ENCODE peak calls at places on chromosomes 4 and X, in seven cellular contexts. F, P, H, Q, W, V and I are unnamed samples. For H3K9me3 and H3K79me2, the result is how much of the 10 kb centered on the place peaks cover.

GRCh38 chr4:73730292-73730691 is 10.1 kb upstream of the CXCL8 start:
- DNase-seq in W (peak), F (no peak), Q (no peak), P (no peak), H (no peak), V (no peak), I (no peak)

GRCh38 chrX:12975670-12975965 is 708 bp downstream of the TMSB4X start:
- DNase-seq in Q (no peak), H (no peak), P (no peak), F (no peak), W (no peak), V (no peak), I (peak)

GRCh38 chrX:107710617-107711391 is 64.8 kb downstream of the TSC22D3 start:
- DNase-seq in H (peak), P (peak), V (no peak), W (peak), F (peak), Q (no peak), I (peak)

GRCh38 chr4:185209031-185209851 is at the start of gene SNX25:
- DNase-seq in P (no peak), H (peak), F (peak), Q (no peak), W (peak), V (peak), I (peak)

GRCh38 chrX:74535633-74536141 is 78.7 kb downstream of the RLIM start:
- DNase-seq in F (peak), Q (no peak), W (peak), P (no peak), V (peak), H (peak), I (peak)

GRCh38 chr4:128332086-128332485 is 44.5 kb upstream of the PGRMC2 start:
- DNase-seq in H (peak), V (no peak), W (peak), Q (no peak), P (no peak), F (peak), I (no peak)

GRCh38 chr4:173448557-173448918 is 49.6 kb upstream of the SCRG1 start:
- DNase-seq in F (peak), W (peak), Q (no peak), P (no peak), V (no peak), H (peak), I (no peak)

GRCh38 chr4:148238797-148239196 is 203.4 kb downstream of the NR3C2 start:
- DNase-seq in W (no peak), V (no peak), P (no peak), Q (no peak), H (no peak), F (no peak), I (no peak)

GRCh38 chr4:169362607-169363006 is 91.9 kb upstream of the SH3RF1 start:
- DNase-seq in Q (no peak), W (no peak), H (no peak), F (no peak), V (no peak), P (no peak), I (peak)

GRCh38 chrX:134115270-134115669 is 121.7 kb upstream of the CCDC160 start:
- DNase-seq in P (no peak), Q (no peak), F (no peak), V (no peak), H (no peak), W (no peak), I (no peak)

GRCh38 chr4:23819041-23819511 is 70.8 kb downstream of the PPARGC1A start:
- DNase-seq in P (no peak), W (no peak), F (peak), Q (no peak), H (peak), V (no peak), I (peak)

GRCh38 chr4:48141048-48141447 is 7.0 kb upstream of the TXK start:
- DNase-seq in W (peak), F (peak), V (no peak), H (peak), P (no peak), Q (no peak), I (no peak)

GRCh38 chrX:1542994-1543725 is 6.2 kb upstream of the P2RY8 start:
- DNase-seq in F (no peak), W (no peak), P (no peak), Q (no peak), V (no peak), H (no peak), I (no peak)

GRCh38 chrX:3962511-3963350 is 249.3 kb upstream of the PRKX start:
- DNase-seq in Q (no peak), V (peak), F (peak), P (no peak), H (no peak), W (peak), I (peak)

GRCh38 chr4:38782452-38783108 is at the start of gene TLR10:
- DNase-seq in H (peak), F (peak), W (peak), Q (no peak), V (peak), P (peak), I (no peak)

DNA sequence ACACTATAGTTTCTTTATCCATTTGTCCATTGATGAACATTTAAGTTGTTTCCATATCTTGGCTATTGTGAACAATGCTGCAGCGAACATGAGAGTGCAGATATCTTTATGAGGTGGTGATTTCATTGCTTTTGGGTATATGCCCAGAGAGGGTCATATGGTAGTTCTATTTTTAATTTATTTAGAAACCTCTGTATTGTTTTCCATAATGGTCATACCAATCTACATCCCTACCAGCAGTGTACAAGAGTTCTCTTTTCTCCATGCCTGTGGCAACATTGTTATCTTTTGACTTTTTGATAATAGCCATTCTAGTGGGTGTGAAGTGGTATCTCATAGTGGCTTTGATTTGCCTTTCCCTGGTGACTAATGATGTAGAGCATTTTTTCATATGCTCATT is 48.8 kb downstream of the EDA start:
- DNase-seq in Q (no peak), F (no peak), W (no peak), P (no peak), V (no peak), H (no peak), I (no peak)
- H3K9me3 ChIP-seq in Q (under half), F (under half), W (under half), P (under half), V (under half), H (under half), I (under half)

GRCh38 chrX:86033385-86033784 is 14.0 kb downstream of the CHM start:
- DNase-seq in H (no peak), P (no peak), V (no peak), F (no peak), Q (no peak), W (no peak), I (no peak)
- H3K79me2 ChIP-seq in H (half or more), P (under half), V (under half), F (under half), Q (under half), W (half or more), I (under half)

DNA sequence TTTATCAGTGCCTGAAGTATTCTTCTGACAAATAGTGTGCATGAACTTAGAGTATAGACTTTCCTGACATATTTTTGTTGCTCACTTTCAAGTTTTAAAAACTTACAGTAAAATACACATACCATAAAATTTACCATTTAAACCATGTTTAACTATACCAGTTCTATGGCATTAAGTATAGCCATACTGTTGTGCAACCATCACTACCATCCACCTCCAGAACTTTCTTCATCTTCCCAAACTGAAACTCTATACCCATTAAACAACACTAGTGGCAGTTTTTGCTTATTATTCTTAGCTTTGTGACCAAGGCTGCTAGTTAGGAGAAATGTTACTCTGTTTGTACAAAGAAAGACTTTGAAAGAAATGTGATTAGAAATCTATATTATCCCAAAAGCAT is 25.8 kb downstream of the ATP7A start:
- DNase-seq in Q (no peak), W (no peak), F (no peak), V (no peak), P (no peak), H (no peak), I (no peak)
- H3K4me2 ChIP-seq in Q (no peak), W (no peak), F (no peak), V (no peak), P (no peak), H (no peak), I (no peak)

DNA sequence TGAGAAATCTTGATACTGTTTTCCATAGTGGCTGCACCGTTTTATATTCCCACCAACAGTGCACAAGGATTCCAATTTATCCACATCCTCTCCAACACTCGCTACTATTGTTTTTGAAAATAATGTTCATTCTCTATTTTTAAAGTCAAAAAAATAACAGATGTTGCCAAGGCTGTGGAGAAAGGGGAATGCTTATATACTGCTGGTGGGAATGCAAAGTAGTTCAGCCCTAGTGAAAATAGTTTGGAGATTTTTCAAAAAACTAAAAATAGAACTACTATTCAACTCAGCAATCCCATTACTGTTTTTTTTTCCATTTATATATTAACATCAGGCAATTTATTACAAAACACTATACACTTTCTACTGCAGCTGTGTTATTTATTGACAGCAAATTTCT is 208.7 kb downstream of the CBLL2 start:
- DNase-seq in V (no peak), P (no peak), Q (no peak), F (peak), H (peak), W (no peak), I (no peak)
- H3K9me3 ChIP-seq in V (under half), P (under half), Q (under half), F (under half), H (under half), W (under half), I (under half)

GRCh38 chr4:40245794-40246546 is 49.1 kb downstream of the RHOH start:
- DNase-seq in W (no peak), H (peak), Q (no peak), P (no peak), V (no peak), F (peak), I (peak)
- H3K79me2 ChIP-seq in W (under half), H (under half), Q (under half), P (under half), V (under half), F (under half), I (under half)

DNA sequence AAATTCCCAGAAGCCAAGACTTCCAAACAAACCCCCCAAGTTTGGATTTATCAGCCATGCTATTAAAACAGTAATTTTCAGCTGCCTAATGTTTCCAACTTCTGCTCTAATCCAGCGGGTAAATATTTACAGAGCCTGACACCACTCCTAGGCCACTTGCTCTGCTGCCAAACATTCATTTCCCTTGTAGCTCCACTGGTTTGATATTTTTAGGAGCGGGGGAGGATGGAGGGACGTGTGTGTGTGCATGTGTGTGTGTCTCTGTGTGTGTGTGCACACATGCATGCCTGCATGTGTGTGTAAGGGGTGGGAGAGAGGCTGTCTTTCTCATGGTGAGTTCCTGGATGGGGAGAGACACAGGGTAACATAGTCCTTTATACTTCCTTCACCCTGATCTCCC is 115.7 kb upstream of the PJA1 start:
- DNase-seq in Q (no peak), P (no peak), F (no peak), W (no peak), V (no peak), H (no peak), I (no peak)
- H3K4me2 ChIP-seq in Q (no peak), P (no peak), F (no peak), W (no peak), V (no peak), H (no peak), I (no peak)

DNA sequence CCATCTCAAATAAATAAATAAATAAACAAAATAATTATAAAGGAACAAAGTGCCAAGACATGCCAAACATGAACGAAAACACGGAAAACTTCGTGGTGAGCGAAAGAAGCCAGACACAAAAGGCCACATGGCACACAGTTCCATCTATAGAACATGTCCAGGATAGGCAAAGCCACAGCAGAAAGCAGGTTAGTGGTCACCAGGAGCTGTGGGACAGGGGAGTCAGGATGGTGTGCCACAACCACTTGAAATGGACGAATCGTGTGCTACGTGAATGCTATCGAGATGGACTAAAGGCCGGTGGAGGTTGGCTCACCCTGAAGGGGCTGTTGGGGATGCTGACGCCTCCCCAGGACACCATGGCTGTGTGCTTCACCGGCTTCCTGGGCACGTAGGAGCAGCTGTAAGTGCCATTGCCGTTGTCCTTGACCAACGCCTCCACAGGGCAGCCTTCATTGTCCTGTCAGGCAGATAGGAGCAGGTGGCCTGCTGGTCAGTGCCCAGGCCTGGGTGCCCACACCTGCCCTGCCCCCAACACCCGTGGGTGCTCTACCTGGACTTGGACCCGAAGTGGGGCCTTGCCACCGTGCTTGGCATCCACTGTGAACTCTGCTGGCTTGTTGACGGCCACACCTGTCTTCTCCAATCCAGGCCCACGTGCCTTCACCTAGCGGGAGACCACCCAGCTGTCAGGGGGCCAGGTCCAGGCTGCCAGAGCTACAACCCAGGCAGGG is 10.6 kb downstream of the FLNA start:
- DNase-seq in F (no peak), Q (no peak), W (no peak), P (no peak), V (no peak), H (no peak), I (no peak)
- H3K9me3 ChIP-seq in F (under half), Q (under half), W (under half), P (under half), V (under half), H (under half), I (under half)

DNA sequence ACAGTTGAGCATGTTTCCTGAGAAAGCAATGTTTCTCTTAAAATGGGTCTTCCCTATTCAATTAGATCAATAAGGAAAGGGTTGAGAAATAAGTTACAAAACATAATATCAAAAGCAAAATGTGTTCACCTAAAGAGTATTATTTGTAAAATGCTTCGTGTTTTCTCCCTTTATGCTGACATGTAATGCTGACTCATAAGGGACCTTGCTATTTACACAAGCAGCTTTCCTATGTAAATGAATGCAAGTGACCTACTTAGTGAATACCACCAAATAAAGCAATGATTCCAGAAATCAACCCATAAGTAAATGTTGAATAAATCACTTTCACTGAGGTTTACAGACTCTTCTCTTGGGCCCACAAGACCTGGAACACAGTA is 91.5 kb downstream of the ELOVL6 start:
- DNase-seq in W (peak), V (no peak), H (peak), F (peak), Q (no peak), P (no peak), I (peak)
- H3K79me2 ChIP-seq in W (under half), V (under half), H (under half), F (under half), Q (under half), P (under half), I (under half)

DNA sequence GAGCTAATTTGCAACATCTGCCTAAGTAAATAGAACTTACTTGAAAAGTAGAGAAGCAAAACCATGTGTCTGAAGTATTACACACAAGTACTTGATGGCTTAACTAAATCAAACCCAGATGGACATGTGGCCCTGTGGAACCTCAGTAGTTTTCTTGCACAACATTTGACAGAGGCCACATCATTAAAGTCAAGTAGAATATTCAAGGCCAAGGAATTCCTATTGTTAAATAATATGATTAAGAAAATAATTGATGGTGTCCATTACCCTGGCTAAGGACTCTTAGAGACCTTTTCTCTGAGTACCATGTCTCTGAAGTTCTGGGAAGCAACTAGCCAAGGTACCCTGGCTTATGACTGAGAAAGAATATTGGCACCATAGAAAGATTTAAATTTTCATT is 135.4 kb upstream of the OTUD4 start:
- DNase-seq in H (peak), F (peak), V (no peak), Q (no peak), W (peak), P (no peak), I (no peak)
- H3K4me2 ChIP-seq in H (no peak), F (no peak), V (no peak), Q (no peak), W (no peak), P (no peak), I (no peak)